ENCODE peak calls at places on chromosomes 16 and 17, in seven cellular contexts. Q is effector memory CD4-positive, alpha-beta T cell; U is HFF-Myc; L is ascending aorta; C is neural crest cell; A is GM20000; S is memory B cell. M is an unnamed sample.

GRCh38 chr17:6138761-6139446 is 68.7 kb downstream of the WSCD1 start:
- DNase-seq in L (no peak), S (no peak), A (no peak), C (no peak), U (no peak), Q (no peak), M (no peak)

GRCh38 chr17:3647769-3648540 is 11.4 kb downstream of the CTNS start:
- DNase-seq in Q (no peak), L (no peak), S (no peak), U (no peak), A (no peak), C (peak), M (no peak)

GRCh38 chr17:3385869-3386816 is at the start of gene OR3A2:
- DNase-seq in S (peak), A (no peak), Q (no peak), C (no peak), L (no peak), U (no peak), M (peak)

GRCh38 chr16:17360810-17361209 is 110.0 kb downstream of the XYLT1 start:
- DNase-seq in Q (no peak), A (no peak), U (no peak), L (no peak), C (no peak), S (peak), M (no peak)

GRCh38 chr17:38982858-38983746 is 15.9 kb upstream of the FBXO47 start:
- DNase-seq in A (peak), U (no peak), S (peak), Q (no peak), C (peak), L (peak), M (peak)

GRCh38 chr16:53484542-53484941 is 18.5 kb downstream of the AKTIP start:
- DNase-seq in U (no peak), S (no peak), A (no peak), C (no peak), Q (no peak), L (no peak), M (no peak)

GRCh38 chr17:7177210-7177953 is 1.8 kb downstream of the ASGR1 start:
- DNase-seq in C (peak), A (peak), L (peak), U (no peak), Q (peak), S (peak), M (peak)

GRCh38 chr17:69523252-69523861 is 108.9 kb downstream of the MAP2K6 start:
- DNase-seq in A (peak), Q (no peak), L (peak), S (no peak), C (no peak), U (peak), M (peak)

GRCh38 chr16:66359012-66359411 is 7.5 kb upstream of the CDH5 start:
- DNase-seq in S (no peak), A (no peak), Q (no peak), C (no peak), U (no peak), L (no peak), M (no peak)

GRCh38 chr17:45006927-45007461 is 38.9 kb upstream of the C1QL1 start:
- DNase-seq in L (no peak), Q (no peak), C (no peak), S (no peak), U (no peak), A (no peak), M (no peak)

GRCh38 chr17:28030386-28030785 is 12.1 kb upstream of the NLK start:
- DNase-seq in Q (no peak), S (no peak), C (no peak), U (no peak), L (no peak), A (no peak), M (no peak)